ENCODE peak calls at places on chromosomes 3 and 15, in ten cellular contexts. B, E, F, J, K, Z, W, M, N and G are unnamed samples. For H3K4me1, the result is how much of the 10 kb centered on the place peaks cover.

GRCh38 chr3:38454179-38454883 is 641 bp downstream of the ACVR2B start:
- DNase-seq in B (peak), E (peak), F (no peak), J (peak), K (no peak), Z (peak), W (no peak), M (peak), N (no peak), G (no peak)

GRCh38 chr3:4843619-4844018 is 135.6 kb upstream of the BHLHE40 start:
- DNase-seq in B (no peak), E (no peak), F (no peak), J (no peak), K (no peak), Z (no peak), W (no peak), M (no peak), N (no peak), G (no peak)

GRCh38 chr15:50377867-50378751 is 23.1 kb upstream of the GABPB1 start:
- DNase-seq in B (no peak), E (no peak), F (no peak), J (no peak), K (no peak), Z (no peak), W (no peak), M (no peak), N (no peak), G (no peak)

GRCh38 chr15:41543521-41543870 is 561 bp downstream of the RPAP1 start:
- DNase-seq in B (no peak), E (no peak), F (no peak), J (no peak), K (no peak), Z (no peak), W (no peak), M (no peak), N (no peak), G (no peak)

GRCh38 chr3:156811092-156811862 is 14.9 kb upstream of the LEKR1 start:
- DNase-seq in B (no peak), E (no peak), F (no peak), J (no peak), K (no peak), Z (no peak), W (no peak), M (peak), N (no peak), G (no peak)

GRCh38 chr3:187833799-187834578 is 88.7 kb upstream of the BCL6 start:
- DNase-seq in B (no peak), E (no peak), F (no peak), J (no peak), K (no peak), Z (no peak), W (no peak), M (no peak), N (no peak), G (no peak)

GRCh38 chr3:99534951-99535704 is 103.3 kb upstream of the COL8A1 start:
- DNase-seq in B (no peak), E (peak), F (no peak), J (no peak), K (no peak), Z (no peak), W (no peak), M (peak), N (no peak), G (no peak)

GRCh38 chr15:70615435-70616310 is 147.7 kb downstream of the UACA start:
- DNase-seq in B (no peak), E (no peak), F (no peak), J (no peak), K (no peak), Z (no peak), W (no peak), M (no peak), N (no peak), G (no peak)

GRCh38 chr3:27031476-27031875 is 337.7 kb downstream of the NEK10 start:
- DNase-seq in B (no peak), E (no peak), F (no peak), J (no peak), K (no peak), Z (no peak), W (no peak), M (no peak), N (no peak), G (no peak)

GRCh38 chr3:46871222-46871621 is 6.3 kb upstream of the PTH1R start:
- DNase-seq in B (no peak), E (no peak), F (no peak), J (no peak), K (peak), Z (no peak), W (no peak), M (peak), N (no peak), G (no peak)

GRCh38 chr3:43817825-43818224 is 127.1 kb downstream of the ABHD5 start:
- DNase-seq in B (no peak), E (no peak), F (no peak), J (no peak), K (no peak), Z (no peak), W (no peak), M (no peak), N (no peak), G (no peak)

GRCh38 chr3:186057594-186057993 is 51.3 kb downstream of the ETV5 start:
- DNase-seq in B (no peak), E (peak), F (no peak), J (no peak), K (no peak), Z (no peak), W (no peak), M (no peak), N (peak), G (no peak)

GRCh38 chr3:50255251-50255615 is 13.7 kb upstream of the SEMA3B start:
- DNase-seq in B (no peak), E (no peak), F (no peak), J (no peak), K (no peak), Z (no peak), W (no peak), M (no peak), N (no peak), G (no peak)

GRCh38 chr3:32840086-32840841 is 22.5 kb downstream of the TRIM71 start:
- DNase-seq in B (no peak), E (peak), F (no peak), J (no peak), K (no peak), Z (no peak), W (no peak), M (no peak), N (peak), G (no peak)

GRCh38 chr15:39194431-39194830 is 386.4 kb upstream of the THBS1 start:
- DNase-seq in B (no peak), E (no peak), F (no peak), J (no peak), K (no peak), Z (no peak), W (no peak), M (peak), N (no peak), G (no peak)

GRCh38 chr3:114550155-114550554 is 256.3 kb downstream of the TIGIT start:
- DNase-seq in B (no peak), E (no peak), F (no peak), J (no peak), K (no peak), Z (no peak), W (no peak), M (no peak), N (no peak), G (no peak)

GRCh38 chr3:152400912-152401311 is 132.2 kb downstream of the MBNL1 start:
- DNase-seq in B (no peak), E (no peak), F (no peak), J (no peak), K (no peak), Z (no peak), W (no peak), M (no peak), N (no peak), G (no peak)

GRCh38 chr3:138374573-138375134 is 26.3 kb downstream of the MRAS start:
- DNase-seq in B (no peak), E (no peak), F (no peak), J (no peak), K (peak), Z (no peak), W (no peak), M (no peak), N (no peak), G (no peak)

GRCh38 chr3:8954938-8955763 is 8.1 kb downstream of the RAD18 start:
- DNase-seq in B (no peak), E (peak), F (no peak), J (no peak), K (no peak), Z (no peak), W (no peak), M (no peak), N (no peak), G (no peak)

GRCh38 chr15:44193651-44194396 is 1.2 kb downstream of the FRMD5 start:
- DNase-seq in B (no peak), E (peak), F (no peak), J (no peak), K (no peak), Z (no peak), W (no peak), M (peak), N (peak), G (no peak)

GRCh38 chr15:43625086-43625485 is 6.5 kb upstream of the STRC start:
- DNase-seq in B (no peak), E (no peak), F (no peak), J (no peak), K (no peak), Z (no peak), W (no peak), M (no peak), N (no peak), G (no peak)

GRCh38 chr3:37143821-37144220 is 30.6 kb downstream of the LRRFIP2 start:
- DNase-seq in B (no peak), E (no peak), F (no peak), J (no peak), K (no peak), Z (no peak), W (no peak), M (no peak), N (no peak), G (no peak)

GRCh38 chr3:49124991-49125670 is 4.5 kb upstream of the USP19 start:
- DNase-seq in B (no peak), E (peak), F (no peak), J (no peak), K (no peak), Z (no peak), W (no peak), M (no peak), N (no peak), G (no peak)

GRCh38 chr3:13612829-13613228 is 63.9 kb downstream of the FBLN2 start:
- DNase-seq in B (no peak), E (no peak), F (peak), J (peak), K (no peak), Z (no peak), W (no peak), M (no peak), N (no peak), G (no peak)

GRCh38 chr15:96974761-96975160 is 644.3 kb downstream of the NR2F2 start:
- DNase-seq in B (no peak), E (no peak), F (no peak), J (no peak), K (no peak), Z (no peak), W (no peak), M (peak), N (no peak), G (no peak)

GRCh38 chr3:109387241-109387640 is 49.9 kb upstream of the DPPA4 start:
- DNase-seq in B (no peak), E (no peak), F (no peak), J (no peak), K (no peak), Z (no peak), W (no peak), M (no peak), N (no peak), G (no peak)

GRCh38 chr3:100401674-100402036 is 316 bp downstream of the LNP1 start:
- DNase-seq in B (no peak), E (peak), F (peak), J (peak), K (peak), Z (peak), W (no peak), M (no peak), N (no peak), G (no peak)

GRCh38 chr3:160869825-160870224 is 113.8 kb downstream of the PPM1L start:
- DNase-seq in B (no peak), E (no peak), F (no peak), J (peak), K (peak), Z (peak), W (no peak), M (no peak), N (no peak), G (no peak)

GRCh38 chr3:165983284-165983683 is 146.1 kb upstream of the BCHE start:
- DNase-seq in B (no peak), E (peak), F (no peak), J (no peak), K (no peak), Z (no peak), W (no peak), M (peak), N (no peak), G (no peak)

GRCh38 chr3:152352559-152352958 is 83.8 kb downstream of the MBNL1 start:
- DNase-seq in B (no peak), E (peak), F (no peak), J (no peak), K (no peak), Z (no peak), W (no peak), M (peak), N (no peak), G (no peak)

GRCh38 chr15:74295800-74296199 is 59.7 kb downstream of the CCDC33 start:
- DNase-seq in B (no peak), E (no peak), F (no peak), J (peak), K (no peak), Z (no peak), W (no peak), M (no peak), N (no peak), G (no peak)
- TF ChIP-seq CTCF in B (no peak), E (peak), F (no peak), J (peak), K (no peak), Z (no peak), W (no peak), M (no peak), N (peak), G (no peak)

DNA sequence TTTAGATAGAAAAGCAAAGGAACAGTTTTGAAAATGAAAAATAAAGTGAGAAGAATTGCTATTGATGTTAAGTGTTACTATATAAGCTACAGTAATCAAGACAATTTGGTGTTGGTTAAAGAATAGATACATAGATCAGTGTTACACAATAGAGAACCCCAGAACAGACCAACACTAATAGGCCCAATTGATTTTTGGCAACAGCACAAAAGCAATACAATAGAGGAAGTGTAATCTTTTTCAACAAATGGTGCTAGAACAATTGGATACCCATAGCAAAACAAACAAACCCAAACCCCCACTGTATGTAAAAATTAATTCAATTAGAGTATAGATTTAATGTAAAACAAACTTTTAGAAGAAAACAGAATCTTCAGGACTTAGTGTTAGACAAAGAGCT is 61.8 kb downstream of the ATP11B start:
- DNase-seq in B (no peak), E (no peak), F (no peak), J (no peak), K (no peak), Z (no peak), W (no peak), M (peak), N (no peak), G (no peak)
- H3K27ac ChIP-seq in B (no peak), E (no peak), F (no peak), J (no peak), K (no peak), Z (no peak), W (no peak), M (no peak), N (no peak), G (no peak)

GRCh38 chr15:68470049-68470738 is 38.2 kb upstream of the ITGA11 start:
- DNase-seq in B (no peak), E (peak), F (no peak), J (no peak), K (no peak), Z (no peak), W (no peak), M (no peak), N (no peak), G (no peak)
- H3K4me1 ChIP-seq in B (under half), E (under half), F (under half), J (under half), K (under half), Z (under half), W (under half), M (under half), N (under half), G (under half)

DNA sequence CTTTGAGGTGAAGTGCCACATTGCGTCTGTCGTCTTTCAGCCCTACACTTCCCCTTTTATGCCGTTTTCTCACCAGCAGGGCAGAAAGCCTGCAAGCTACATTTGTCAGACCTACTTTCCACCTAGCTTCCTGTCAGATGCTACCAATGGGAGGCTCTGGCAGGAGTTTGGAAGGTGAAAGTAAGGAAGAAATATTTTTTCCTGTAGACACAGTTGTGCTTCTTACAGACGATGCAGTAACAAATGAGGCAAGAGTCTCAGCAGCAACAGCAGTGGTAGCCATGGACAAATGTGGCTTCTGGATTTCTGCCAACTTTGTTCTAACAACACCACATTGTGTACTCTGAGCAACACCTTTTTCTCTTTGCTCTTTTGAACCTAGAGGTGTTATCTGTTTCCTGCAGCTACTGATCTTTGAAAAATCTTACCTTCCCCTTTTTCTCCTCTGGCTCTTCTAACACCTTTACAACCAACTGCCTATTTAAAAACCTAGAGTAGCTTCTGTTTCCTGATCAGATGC is 70.6 kb upstream of the STT3B start:
- DNase-seq in B (no peak), E (peak), F (no peak), J (no peak), K (no peak), Z (no peak), W (no peak), M (peak), N (no peak), G (no peak)
- TF ChIP-seq CTCF in B (no peak), E (no peak), F (no peak), J (no peak), K (no peak), Z (no peak), W (no peak), M (no peak), N (peak), G (no peak)

DNA sequence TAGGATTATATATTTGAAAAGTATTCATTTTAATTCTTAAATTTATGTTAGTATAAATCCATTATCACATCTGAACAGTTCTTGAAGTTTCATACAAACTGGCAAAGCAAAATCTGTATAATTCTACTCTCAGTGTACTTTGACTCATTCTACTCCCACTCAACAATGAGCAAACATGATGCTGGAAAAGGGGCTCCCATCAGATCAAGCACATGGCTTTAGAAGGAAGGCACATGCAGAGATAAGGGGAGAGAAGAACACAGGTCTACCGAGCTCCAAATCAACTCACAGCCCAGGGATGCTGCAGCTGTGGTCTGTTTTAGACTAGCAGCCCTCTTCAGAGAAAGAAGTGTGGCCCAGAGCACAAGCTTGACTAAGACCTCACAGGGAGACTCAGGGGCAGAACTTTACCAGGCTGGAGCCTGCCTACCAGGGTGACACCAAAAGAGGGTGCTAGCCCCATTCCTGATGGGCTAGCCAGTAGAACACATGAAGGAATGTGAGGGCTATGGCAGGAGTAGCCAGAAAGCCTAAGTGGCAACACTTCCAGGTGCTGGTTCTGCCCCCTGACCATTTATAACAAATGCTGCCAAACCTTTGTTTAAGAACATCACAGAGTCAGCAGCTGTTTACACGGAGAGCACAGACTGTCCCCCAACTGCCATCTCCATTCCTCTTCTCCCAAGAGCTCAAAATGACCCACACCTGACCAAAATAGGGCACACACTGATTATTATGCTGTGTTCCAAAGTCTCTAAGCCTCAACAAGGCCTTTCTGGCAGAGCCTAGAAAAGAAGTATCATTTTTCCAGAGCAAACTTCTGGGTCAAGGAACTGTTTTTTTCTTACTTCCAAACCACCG is 19.5 kb downstream of the SEC22C start:
- DNase-seq in B (no peak), E (no peak), F (no peak), J (no peak), K (no peak), Z (peak), W (no peak), M (no peak), N (no peak), G (no peak)
- H3K27ac ChIP-seq in B (no peak), E (no peak), F (no peak), J (no peak), K (no peak), Z (peak), W (no peak), M (no peak), N (no peak), G (peak)

GRCh38 chr3:65597952-65598413 is 440.7 kb downstream of the MAGI1 start:
- DNase-seq in B (no peak), E (peak), F (no peak), J (no peak), K (no peak), Z (no peak), W (no peak), M (no peak), N (peak), G (no peak)
- H3K4me1 ChIP-seq in B (under half), E (under half), F (under half), J (under half), K (under half), Z (under half), W (under half), M (under half), N (under half), G (under half)